ENCODE peak calls at places on chromosomes 3 and 15, in nine cellular contexts. One of them, this sample, is unnamed.
A peak's percentile ranks its signal among the peaks of the same experiment; 100 is the strongest.

GRCh38 chr3:129121016-129121791 is 400 bp downstream of the RAB43 start:
- DNase-seq in neural progenitor cell: peak; percentile 51
- DNase-seq in CD4-positive, CD25-positive, alpha-beta regulatory T cell: peak; percentile 58
- DNase-seq in mammary epithelial cell: no peak
- DNase-seq in spleen: no peak
- DNase-seq in left ventricle myocardium inferior: no peak
- DNase-seq in uterus: peak; percentile 34
- DNase-seq in endodermal cell: peak; percentile 76
- DNase-seq in astrocyte: no peak
- DNase-seq in this sample: no peak

GRCh38 chr3:133038731-133039398 is 674 bp downstream of the TMEM108 start:
- DNase-seq in mammary epithelial cell: no peak
- DNase-seq in spleen: no peak
- DNase-seq in neural progenitor cell: peak; percentile 88
- DNase-seq in CD4-positive, CD25-positive, alpha-beta regulatory T cell: no peak
- DNase-seq in endodermal cell: peak; percentile 85
- DNase-seq in left ventricle myocardium inferior: peak; percentile 16
- DNase-seq in uterus: peak; percentile 14
- DNase-seq in astrocyte: no peak
- DNase-seq in this sample: peak; percentile 85

GRCh38 chr3:159948423-159949140 is 40.1 kb upstream of the IL12A start:
- DNase-seq in neural progenitor cell: no peak
- DNase-seq in astrocyte: peak; percentile 55
- DNase-seq in mammary epithelial cell: peak; percentile 20
- DNase-seq in left ventricle myocardium inferior: no peak
- DNase-seq in CD4-positive, CD25-positive, alpha-beta regulatory T cell: no peak
- DNase-seq in endodermal cell: no peak
- DNase-seq in spleen: no peak
- DNase-seq in uterus: no peak
- DNase-seq in this sample: no peak

GRCh38 chr15:82850731-82851130 is 41.3 kb downstream of the WHAMM start:
- DNase-seq in spleen: no peak
- DNase-seq in uterus: no peak
- DNase-seq in neural progenitor cell: no peak
- DNase-seq in mammary epithelial cell: no peak
- DNase-seq in left ventricle myocardium inferior: no peak
- DNase-seq in CD4-positive, CD25-positive, alpha-beta regulatory T cell: no peak
- DNase-seq in endodermal cell: no peak
- DNase-seq in astrocyte: no peak
- DNase-seq in this sample: no peak

GRCh38 chr3:192892981-192893827 is 24.5 kb downstream of the MB21D2 start:
- DNase-seq in spleen: no peak
- DNase-seq in CD4-positive, CD25-positive, alpha-beta regulatory T cell: peak; percentile 68
- DNase-seq in mammary epithelial cell: no peak
- DNase-seq in neural progenitor cell: peak; percentile 33
- DNase-seq in endodermal cell: peak; percentile 83
- DNase-seq in astrocyte: peak; percentile 98
- DNase-seq in left ventricle myocardium inferior: no peak
- DNase-seq in uterus: no peak
- DNase-seq in this sample: peak; percentile 77

GRCh38 chr3:88030200-88030599 is 28.6 kb downstream of the CGGBP1 start:
- DNase-seq in endodermal cell: no peak
- DNase-seq in mammary epithelial cell: no peak
- DNase-seq in astrocyte: no peak
- DNase-seq in uterus: no peak
- DNase-seq in neural progenitor cell: no peak
- DNase-seq in left ventricle myocardium inferior: no peak
- DNase-seq in spleen: no peak
- DNase-seq in CD4-positive, CD25-positive, alpha-beta regulatory T cell: no peak
- DNase-seq in this sample: no peak

GRCh38 chr3:107956991-107957467 is 133.8 kb downstream of the CD47 start:
- DNase-seq in neural progenitor cell: no peak
- DNase-seq in uterus: peak; percentile 89
- DNase-seq in CD4-positive, CD25-positive, alpha-beta regulatory T cell: no peak
- DNase-seq in endodermal cell: no peak
- DNase-seq in mammary epithelial cell: no peak
- DNase-seq in left ventricle myocardium inferior: peak; percentile 77
- DNase-seq in spleen: no peak
- DNase-seq in astrocyte: peak; percentile 18
- DNase-seq in this sample: peak; percentile 74

GRCh38 chr3:121330118-121330517 is 215.7 kb downstream of the POLQ start:
- DNase-seq in CD4-positive, CD25-positive, alpha-beta regulatory T cell: no peak
- DNase-seq in mammary epithelial cell: no peak
- DNase-seq in spleen: no peak
- DNase-seq in left ventricle myocardium inferior: no peak
- DNase-seq in neural progenitor cell: no peak
- DNase-seq in astrocyte: no peak
- DNase-seq in endodermal cell: no peak
- DNase-seq in uterus: no peak
- DNase-seq in this sample: no peak

GRCh38 chr3:114481113-114481512 is 187.3 kb downstream of the TIGIT start:
- DNase-seq in endodermal cell: no peak
- DNase-seq in mammary epithelial cell: no peak
- DNase-seq in left ventricle myocardium inferior: no peak
- DNase-seq in neural progenitor cell: no peak
- DNase-seq in astrocyte: no peak
- DNase-seq in CD4-positive, CD25-positive, alpha-beta regulatory T cell: no peak
- DNase-seq in spleen: no peak
- DNase-seq in uterus: no peak
- DNase-seq in this sample: no peak

GRCh38 chr3:10349801-10350200 is 28.9 kb upstream of the SEC13 start:
- DNase-seq in mammary epithelial cell: no peak
- DNase-seq in astrocyte: no peak
- DNase-seq in CD4-positive, CD25-positive, alpha-beta regulatory T cell: no peak
- DNase-seq in uterus: no peak
- DNase-seq in spleen: peak; percentile 48
- DNase-seq in neural progenitor cell: no peak
- DNase-seq in endodermal cell: no peak
- DNase-seq in left ventricle myocardium inferior: no peak
- DNase-seq in this sample: peak; percentile 27

GRCh38 chr15:31453558-31454318 is 127.1 kb downstream of the KLF13 start:
- DNase-seq in endodermal cell: peak; percentile 24
- DNase-seq in uterus: no peak
- DNase-seq in spleen: peak; percentile 40
- DNase-seq in left ventricle myocardium inferior: no peak
- DNase-seq in neural progenitor cell: no peak
- DNase-seq in astrocyte: no peak
- DNase-seq in mammary epithelial cell: no peak
- DNase-seq in CD4-positive, CD25-positive, alpha-beta regulatory T cell: no peak
- DNase-seq in this sample: no peak

GRCh38 chr3:58640700-58641372 is 25.7 kb downstream of the FAM3D start:
- DNase-seq in mammary epithelial cell: peak; percentile 64
- DNase-seq in spleen: peak; percentile 89
- DNase-seq in CD4-positive, CD25-positive, alpha-beta regulatory T cell: peak; percentile 25
- DNase-seq in uterus: peak; percentile 60
- DNase-seq in neural progenitor cell: peak; percentile 90
- DNase-seq in astrocyte: peak; percentile 59
- DNase-seq in left ventricle myocardium inferior: peak; percentile 70
- DNase-seq in endodermal cell: peak; percentile 96
- DNase-seq in this sample: peak; percentile 90

GRCh38 chr3:66427951-66428350 is 72.9 kb downstream of the LRIG1 start:
- DNase-seq in CD4-positive, CD25-positive, alpha-beta regulatory T cell: no peak
- DNase-seq in neural progenitor cell: no peak
- DNase-seq in astrocyte: no peak
- DNase-seq in mammary epithelial cell: no peak
- DNase-seq in uterus: no peak
- DNase-seq in endodermal cell: no peak
- DNase-seq in spleen: no peak
- DNase-seq in left ventricle myocardium inferior: no peak
- DNase-seq in this sample: no peak

GRCh38 chr3:157123621-157124020 is 36.3 kb downstream of the CCNL1 start:
- DNase-seq in left ventricle myocardium inferior: no peak
- DNase-seq in uterus: no peak
- DNase-seq in neural progenitor cell: no peak
- DNase-seq in CD4-positive, CD25-positive, alpha-beta regulatory T cell: no peak
- DNase-seq in endodermal cell: peak; percentile 15
- DNase-seq in spleen: no peak
- DNase-seq in mammary epithelial cell: peak; percentile 79
- DNase-seq in astrocyte: peak; percentile 59
- DNase-seq in this sample: no peak

GRCh38 chr15:26024241-26024640 is 161.1 kb upstream of the ATP10A start:
- DNase-seq in mammary epithelial cell: no peak
- DNase-seq in left ventricle myocardium inferior: no peak
- DNase-seq in uterus: no peak
- DNase-seq in CD4-positive, CD25-positive, alpha-beta regulatory T cell: no peak
- DNase-seq in endodermal cell: no peak
- DNase-seq in spleen: no peak
- DNase-seq in neural progenitor cell: no peak
- DNase-seq in astrocyte: no peak
- DNase-seq in this sample: no peak

GRCh38 chr3:43755511-43756200 is 64.9 kb downstream of the ABHD5 start:
- DNase-seq in mammary epithelial cell: no peak
- DNase-seq in endodermal cell: no peak
- DNase-seq in CD4-positive, CD25-positive, alpha-beta regulatory T cell: peak; percentile 74
- DNase-seq in neural progenitor cell: no peak
- DNase-seq in astrocyte: no peak
- DNase-seq in uterus: no peak
- DNase-seq in spleen: no peak
- DNase-seq in left ventricle myocardium inferior: no peak
- DNase-seq in this sample: no peak
- H3K4me1 ChIP-seq in mammary epithelial cell: peaks cover 37% of the 10 kb centered on the region
- H3K4me1 ChIP-seq in endodermal cell: peaks cover 8% of the 10 kb centered on the region
- H3K4me1 ChIP-seq in CD4-positive, CD25-positive, alpha-beta regulatory T cell: peaks cover 54% of the 10 kb centered on the region
- H3K4me1 ChIP-seq in neural progenitor cell: no peaks in the 10 kb centered on the region
- H3K4me1 ChIP-seq in astrocyte: peaks cover 31% of the 10 kb centered on the region
- H3K4me1 ChIP-seq in uterus: no peaks in the 10 kb centered on the region
- H3K4me1 ChIP-seq in spleen: peaks cover 29% of the 10 kb centered on the region
- H3K4me1 ChIP-seq in left ventricle myocardium inferior: peaks cover 27% of the 10 kb centered on the region
- H3K4me1 ChIP-seq in this sample: no peaks in the 10 kb centered on the region

GRCh38 chr3:74463515-74463914 is 150.9 kb downstream of the CNTN3 start:
- DNase-seq in astrocyte: no peak
- DNase-seq in endodermal cell: no peak
- DNase-seq in spleen: no peak
- DNase-seq in left ventricle myocardium inferior: no peak
- DNase-seq in mammary epithelial cell: no peak
- DNase-seq in CD4-positive, CD25-positive, alpha-beta regulatory T cell: no peak
- DNase-seq in uterus: no peak
- DNase-seq in neural progenitor cell: no peak
- DNase-seq in this sample: no peak
- H3K4me1 ChIP-seq in astrocyte: no peaks in the 10 kb centered on the region
- H3K4me1 ChIP-seq in endodermal cell: no peaks in the 10 kb centered on the region
- H3K4me1 ChIP-seq in spleen: no peaks in the 10 kb centered on the region
- H3K4me1 ChIP-seq in left ventricle myocardium inferior: no peaks in the 10 kb centered on the region
- H3K4me1 ChIP-seq in mammary epithelial cell: peaks cover 8% of the 10 kb centered on the region
- H3K4me1 ChIP-seq in CD4-positive, CD25-positive, alpha-beta regulatory T cell: no peaks in the 10 kb centered on the region
- H3K4me1 ChIP-seq in uterus: no peaks in the 10 kb centered on the region
- H3K4me1 ChIP-seq in neural progenitor cell: peaks cover 4% of the 10 kb centered on the region
- H3K4me1 ChIP-seq in this sample: no peaks in the 10 kb centered on the region

DNA sequence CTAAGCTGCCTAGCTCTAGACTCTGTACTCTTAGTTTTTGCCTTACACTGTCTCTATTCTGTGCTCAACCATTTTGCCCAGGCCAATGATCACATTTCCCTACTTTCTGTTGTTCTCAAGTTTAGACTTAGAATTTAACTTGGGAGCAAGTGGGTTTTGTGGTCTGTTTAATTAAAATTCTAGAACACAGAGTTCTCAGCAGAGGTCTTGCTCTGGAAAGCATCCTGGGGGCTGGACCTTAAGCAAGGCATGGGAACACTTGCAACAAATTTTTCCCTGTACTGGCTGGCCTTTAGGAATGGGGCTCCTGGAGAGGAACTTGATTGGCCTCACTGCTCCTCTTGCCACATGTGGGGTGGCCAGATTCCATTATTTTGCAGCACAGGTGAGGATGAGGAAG is 236.3 kb upstream of the LRTM1 start:
- DNase-seq in left ventricle myocardium inferior: no peak
- DNase-seq in CD4-positive, CD25-positive, alpha-beta regulatory T cell: no peak
- DNase-seq in endodermal cell: no peak
- DNase-seq in mammary epithelial cell: no peak
- DNase-seq in spleen: no peak
- DNase-seq in uterus: no peak
- DNase-seq in neural progenitor cell: no peak
- DNase-seq in astrocyte: no peak
- DNase-seq in this sample: no peak
- H3K4me1 ChIP-seq in left ventricle myocardium inferior: no peaks in the 10 kb centered on the region
- H3K4me1 ChIP-seq in CD4-positive, CD25-positive, alpha-beta regulatory T cell: no peaks in the 10 kb centered on the region
- H3K4me1 ChIP-seq in endodermal cell: no peaks in the 10 kb centered on the region
- H3K4me1 ChIP-seq in mammary epithelial cell: no peaks in the 10 kb centered on the region
- H3K4me1 ChIP-seq in spleen: no peaks in the 10 kb centered on the region
- H3K4me1 ChIP-seq in uterus: no peaks in the 10 kb centered on the region
- H3K4me1 ChIP-seq in neural progenitor cell: no peaks in the 10 kb centered on the region
- H3K4me1 ChIP-seq in astrocyte: peaks cover 51% of the 10 kb centered on the region
- H3K4me1 ChIP-seq in this sample: no peaks in the 10 kb centered on the region

DNA sequence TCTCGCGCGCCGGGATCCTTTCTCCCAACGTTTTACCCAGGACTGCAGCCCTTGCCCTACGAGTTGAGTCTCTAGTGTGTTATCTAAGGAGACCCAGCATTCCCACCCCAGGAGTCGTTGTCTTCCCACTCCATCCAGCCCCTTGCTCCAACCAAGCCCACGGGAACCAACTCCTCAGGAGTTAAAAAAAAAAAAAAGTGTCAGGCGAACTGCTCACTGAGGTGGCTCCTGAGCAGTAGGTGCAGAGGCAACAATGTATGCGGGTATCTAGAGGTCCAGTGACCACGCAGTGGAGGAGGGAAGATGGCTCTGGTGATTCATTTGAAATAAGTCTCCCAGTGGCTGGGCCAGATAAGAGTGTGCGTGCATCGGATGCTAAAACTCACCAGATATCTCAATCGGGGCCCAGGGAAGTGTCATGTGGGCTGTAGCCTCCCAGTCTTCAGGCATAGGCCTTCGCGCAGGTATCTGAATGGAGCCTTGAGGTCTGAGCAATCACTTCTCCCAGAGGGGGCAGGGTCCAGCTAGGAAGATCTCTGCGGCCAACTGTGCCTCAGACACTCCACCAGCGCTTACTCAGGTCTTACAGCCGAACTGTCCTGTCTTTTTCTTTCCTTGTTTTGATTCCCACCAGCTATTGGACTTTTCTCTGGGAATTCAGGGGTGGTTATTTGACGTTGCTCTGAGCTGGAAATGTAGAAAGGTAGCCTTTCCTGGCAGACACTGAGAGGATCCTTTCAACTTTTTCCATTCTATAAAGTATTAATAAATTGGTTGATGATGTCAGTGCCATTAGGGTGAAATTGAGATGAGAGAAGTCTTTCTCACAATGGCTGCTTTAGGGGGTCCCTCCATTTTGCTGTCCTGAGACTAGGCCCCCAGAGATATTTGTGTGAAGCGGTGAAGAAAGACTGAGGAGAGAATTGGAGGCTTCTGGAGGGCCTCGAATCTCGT is 21.0 kb downstream of the ZIC4 start:
- DNase-seq in endodermal cell: peak; percentile 58
- DNase-seq in uterus: no peak
- DNase-seq in mammary epithelial cell: no peak
- DNase-seq in neural progenitor cell: no peak
- DNase-seq in spleen: no peak
- DNase-seq in astrocyte: no peak
- DNase-seq in CD4-positive, CD25-positive, alpha-beta regulatory T cell: no peak
- DNase-seq in left ventricle myocardium inferior: no peak
- DNase-seq in this sample: no peak
- H3K4me1 ChIP-seq in endodermal cell: no peaks in the 10 kb centered on the region
- H3K4me1 ChIP-seq in uterus: no peaks in the 10 kb centered on the region
- H3K4me1 ChIP-seq in mammary epithelial cell: no peaks in the 10 kb centered on the region
- H3K4me1 ChIP-seq in neural progenitor cell: peaks cover 53% of the 10 kb centered on the region
- H3K4me1 ChIP-seq in spleen: no peaks in the 10 kb centered on the region
- H3K4me1 ChIP-seq in astrocyte: no peaks in the 10 kb centered on the region
- H3K4me1 ChIP-seq in CD4-positive, CD25-positive, alpha-beta regulatory T cell: no peaks in the 10 kb centered on the region
- H3K4me1 ChIP-seq in left ventricle myocardium inferior: no peaks in the 10 kb centered on the region
- H3K4me1 ChIP-seq in this sample: no peaks in the 10 kb centered on the region

DNA sequence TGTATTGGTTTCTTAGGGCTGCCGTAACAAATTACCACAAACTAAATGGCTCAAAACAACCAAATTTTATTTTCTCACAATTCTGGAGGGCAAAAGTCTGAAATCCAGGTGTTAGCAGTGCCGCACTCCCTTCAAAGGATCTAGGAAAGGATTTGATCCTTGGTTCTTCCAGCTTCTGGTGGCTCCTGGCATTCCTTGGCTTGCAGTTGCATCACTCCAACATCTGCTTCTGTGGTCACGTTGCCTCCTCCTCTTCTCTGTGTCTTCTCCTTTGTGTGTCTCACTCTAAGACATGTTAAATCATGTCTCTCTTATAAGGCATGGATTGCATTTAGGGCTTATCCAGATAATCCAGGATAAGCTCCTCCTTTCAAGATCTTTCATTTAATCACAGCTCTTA is 262.2 kb downstream of the MEX3B start:
- DNase-seq in endodermal cell: no peak
- DNase-seq in uterus: no peak
- DNase-seq in neural progenitor cell: no peak
- DNase-seq in CD4-positive, CD25-positive, alpha-beta regulatory T cell: no peak
- DNase-seq in left ventricle myocardium inferior: no peak
- DNase-seq in astrocyte: no peak
- DNase-seq in spleen: no peak
- DNase-seq in mammary epithelial cell: no peak
- DNase-seq in this sample: no peak
- H3K4me1 ChIP-seq in endodermal cell: peaks cover 4% of the 10 kb centered on the region
- H3K4me1 ChIP-seq in uterus: no peaks in the 10 kb centered on the region
- H3K4me1 ChIP-seq in neural progenitor cell: peaks cover 5% of the 10 kb centered on the region
- H3K4me1 ChIP-seq in CD4-positive, CD25-positive, alpha-beta regulatory T cell: no peaks in the 10 kb centered on the region
- H3K4me1 ChIP-seq in left ventricle myocardium inferior: no peaks in the 10 kb centered on the region
- H3K4me1 ChIP-seq in astrocyte: no peaks in the 10 kb centered on the region
- H3K4me1 ChIP-seq in spleen: no peaks in the 10 kb centered on the region
- H3K4me1 ChIP-seq in mammary epithelial cell: no peaks in the 10 kb centered on the region
- H3K4me1 ChIP-seq in this sample: no peaks in the 10 kb centered on the region